ENCODE peak calls at places on chromosomes 13 and 19, in nine cellular contexts. V is WTC11; R is stimulated activated CD8-positive, alpha-beta memory T cell treated with anti-CD3 and anti-CD28 coated beads, Interleukin-7, amount 100 ng/mL, for 48 hours; L is IMR-90; K is breast epithelium; W is fibroblast of pulmonary artery; Y is tibial artery; G is left lung; O is stimulated activated CD4-positive, alpha-beta T cell treated with anti-CD3 and anti-CD28 coated beads, Interleukin-2, amount 100 ng/mL, for 48 hours. A is an unnamed sample.

GRCh38 chr19:18060472-18060871 is 26.3 kb downstream of the IL12RB1 start:
- DNase-seq in L (no peak), Y (no peak), G (no peak), W (no peak), V (no peak), O (no peak), R (no peak), K (no peak), A (no peak)

GRCh38 chr13:109735567-109735966 is 50.8 kb downstream of the IRS2 start:
- DNase-seq in Y (no peak), G (no peak), L (no peak), V (no peak), R (no peak), O (no peak), W (no peak), K (no peak), A (no peak)

GRCh38 chr19:16371540-16371986 is 46.9 kb downstream of the KLF2 start:
- DNase-seq in R (peak), W (no peak), Y (no peak), O (peak), L (no peak), G (peak), V (no peak), K (no peak), A (peak)

GRCh38 chr19:38404858-38405257 is 2.0 kb downstream of the FAM98C start:
- DNase-seq in R (no peak), L (no peak), K (no peak), V (no peak), G (no peak), Y (no peak), O (no peak), W (no peak), A (no peak)

GRCh38 chr19:33500586-33500985 is 21.0 kb downstream of the PEPD start:
- DNase-seq in Y (no peak), R (no peak), O (no peak), G (no peak), K (no peak), W (no peak), L (no peak), V (no peak), A (no peak)

GRCh38 chr19:39828015-39828633 is 5.8 kb downstream of the DYRK1B start:
- DNase-seq in G (no peak), V (no peak), R (no peak), W (no peak), K (no peak), Y (no peak), L (no peak), O (no peak), A (no peak)

GRCh38 chr13:32427852-32428580 is at the start of gene N4BP2L1:
- DNase-seq in L (no peak), Y (peak), O (peak), V (peak), R (peak), W (peak), K (peak), G (peak), A (peak)

GRCh38 chr19:6750062-6750461 is 10.6 kb downstream of the TRIP10 start:
- DNase-seq in V (no peak), G (no peak), O (no peak), K (no peak), W (no peak), Y (no peak), R (no peak), L (no peak), A (no peak)

GRCh38 chr19:35225951-35226350 is 2.6 kb downstream of the FAM187B start:
- DNase-seq in O (no peak), L (no peak), R (no peak), G (no peak), K (no peak), W (no peak), V (no peak), Y (no peak), A (no peak)

GRCh38 chr19:48735031-48735615 is 5.3 kb downstream of the RASIP1 start:
- DNase-seq in R (no peak), V (peak), Y (no peak), L (no peak), G (no peak), K (no peak), O (no peak), W (no peak), A (no peak)

GRCh38 chr19:16509141-16510061 is 13.2 kb downstream of the C19orf44 start:
- DNase-seq in W (peak), Y (peak), G (no peak), V (no peak), O (no peak), R (no peak), L (peak), K (peak), A (no peak)

GRCh38 chr19:17711851-17712250 is 7.4 kb upstream of the MAP1S start:
- DNase-seq in V (no peak), W (no peak), L (no peak), O (no peak), K (no peak), G (no peak), R (no peak), Y (no peak), A (no peak)

GRCh38 chr19:5838437-5839311 is 828 bp downstream of the FUT6 start:
- DNase-seq in W (no peak), L (no peak), V (no peak), G (no peak), K (no peak), Y (no peak), R (no peak), O (no peak), A (no peak)

GRCh38 chr19:7851623-7852500 is 21.8 kb downstream of the EVI5L start:
- DNase-seq in W (no peak), K (no peak), V (no peak), R (no peak), L (no peak), Y (no peak), O (no peak), G (no peak), A (no peak)

GRCh38 chr19:41000310-41000737 is 9.2 kb downstream of the CYP2B6 start:
- DNase-seq in K (no peak), W (peak), V (no peak), L (no peak), O (no peak), Y (no peak), G (no peak), R (no peak), A (no peak)

GRCh38 chr13:50636007-50636704 is 207.3 kb downstream of the DLEU7 start:
- DNase-seq in L (no peak), W (peak), Y (no peak), O (no peak), G (no peak), R (no peak), V (peak), K (no peak), A (peak)

GRCh38 chr19:4585556-4585955 is 26.1 kb upstream of the SEMA6B start:
- DNase-seq in V (no peak), R (no peak), G (no peak), K (no peak), L (no peak), W (no peak), O (no peak), Y (no peak), A (no peak)

GRCh38 chr19:39052243-39052746 is 19.9 kb upstream of the FBXO27 start:
- DNase-seq in G (peak), W (peak), L (peak), V (peak), K (no peak), R (peak), Y (peak), O (peak), A (peak)

GRCh38 chr19:10270180-10270615 is 722 bp upstream of the ICAM1 start:
- DNase-seq in G (peak), W (peak), V (no peak), O (peak), K (no peak), R (peak), L (no peak), Y (peak), A (peak)

GRCh38 chr13:28611654-28612131 is 47.2 kb upstream of the POMP start:
- DNase-seq in V (no peak), W (peak), O (no peak), K (no peak), L (peak), G (no peak), R (no peak), Y (no peak), A (no peak)

GRCh38 chr13:33751151-33751550 is 66.8 kb upstream of the RFC3 start:
- DNase-seq in V (no peak), G (no peak), Y (no peak), W (peak), O (no peak), L (peak), R (no peak), K (no peak), A (no peak)

GRCh38 chr13:61664821-61665705 is 249.4 kb upstream of the PCDH20 start:
- DNase-seq in R (no peak), K (no peak), W (peak), V (no peak), G (no peak), O (no peak), L (no peak), Y (no peak), A (no peak)

GRCh38 chr13:19634129-19634740 is 776 bp downstream of the MPHOSPH8 start:
- DNase-seq in L (peak), G (no peak), O (no peak), V (no peak), W (peak), R (no peak), Y (no peak), K (peak), A (no peak)